ENCODE peak calls at places on chromosome 4, in four cellular contexts. I is HepG2, F is GM12878, K is endothelial cell of umbilical vein. Q is an unnamed sample.

GRCh38 chr4:12360391-12360790 is 931.7 kb upstream of the HS3ST1 start:
- DNase-seq in F (no peak), I (no peak), K (no peak), Q (no peak)

GRCh38 chr4:89837385-89837995 is 529 bp upstream of the SNCA start:
- DNase-seq in F (no peak), K (peak), I (no peak), Q (no peak)

GRCh38 chr4:169341490-169341889 is 70.7 kb upstream of the SH3RF1 start:
- DNase-seq in I (no peak), F (peak), K (no peak), Q (no peak)

GRCh38 chr4:56655627-56656345 is 25.3 kb downstream of the HOPX start:
- DNase-seq in F (no peak), K (peak), I (no peak), Q (no peak)

GRCh38 chr4:45102716-45103115 is 376.4 kb upstream of the GNPDA2 start:
- DNase-seq in K (no peak), I (no peak), F (no peak), Q (no peak)

GRCh38 chr4:147547314-147548056 is 66.6 kb downstream of the EDNRA start:
- DNase-seq in K (no peak), I (peak), F (no peak), Q (no peak)

GRCh38 chr4:86934147-86934771 is 552 bp upstream of the AFF1 start:
- DNase-seq in I (no peak), K (no peak), F (no peak), Q (peak)

GRCh38 chr4:74370912-74371311 is 6.0 kb downstream of the EREG start:
- DNase-seq in F (no peak), K (peak), I (peak), Q (peak)

GRCh38 chr4:147368948-147369347 is 111.9 kb upstream of the EDNRA start:
- DNase-seq in F (no peak), I (no peak), K (no peak), Q (no peak)

GRCh38 chr4:102345795-102346100 is 466 bp upstream of the SLC39A8 start:
- DNase-seq in I (no peak), K (no peak), F (no peak), Q (no peak)

GRCh38 chr4:156677136-156677535 is 294.5 kb downstream of the PDGFC start:
- DNase-seq in K (peak), F (no peak), I (peak), Q (peak)

GRCh38 chr4:144733566-144733965 is 87.6 kb downstream of the HHIP start:
- DNase-seq in K (no peak), I (no peak), F (no peak), Q (no peak)

GRCh38 chr4:107854326-107855030 is 29.7 kb downstream of the SGMS2 start:
- DNase-seq in K (no peak), I (no peak), F (no peak), Q (no peak)

GRCh38 chr4:46648088-46648744 is 258.3 kb upstream of the GABRA2 start:
- DNase-seq in K (no peak), I (peak), F (no peak), Q (peak)

GRCh38 chr4:163495900-163496299 is 1.4 kb downstream of the TMA16 start:
- DNase-seq in I (no peak), K (peak), F (peak), Q (peak)

GRCh38 chr4:111761531-111761930 is 383.7 kb upstream of the FAM241A start:
- DNase-seq in I (no peak), K (no peak), F (no peak), Q (no peak)

GRCh38 chr4:13126976-13127910 is 356.9 kb downstream of the RAB28 start:
- DNase-seq in I (no peak), F (no peak), K (no peak), Q (no peak)

GRCh38 chr4:14620567-14621138 is 381.6 kb upstream of the CPEB2 start:
- DNase-seq in I (no peak), F (no peak), K (no peak), Q (no peak)

GRCh38 chr4:108352664-108353308 is 184.1 kb upstream of the LEF1 start:
- DNase-seq in K (no peak), F (no peak), I (no peak), Q (no peak)

GRCh38 chr4:62256469-62256868 is 1056.3 kb downstream of the ADGRL3 start:
- DNase-seq in K (no peak), I (no peak), F (no peak), Q (no peak)

GRCh38 chr4:138390286-138390685 is 148.1 kb upstream of the SLC7A11 start:
- DNase-seq in F (no peak), K (no peak), I (no peak), Q (no peak)

GRCh38 chr4:52862605-52863236 is 604 bp downstream of the RASL11B start:
- DNase-seq in I (no peak), K (peak), F (no peak), Q (no peak)

GRCh38 chr4:142080960-142081359 is 444.6 kb downstream of the IL15 start:
- DNase-seq in K (no peak), F (no peak), I (no peak), Q (no peak)

GRCh38 chr4:154329268-154329858 is 162.2 kb downstream of the DCHS2 start:
- DNase-seq in F (no peak), K (no peak), I (peak), Q (peak)

GRCh38 chr4:10619220-10619619 is 65.3 kb downstream of the CLNK start:
- DNase-seq in I (no peak), K (peak), F (no peak), Q (no peak)

GRCh38 chr4:138400528-138400927 is 158.4 kb upstream of the SLC7A11 start:
- DNase-seq in K (no peak), F (no peak), I (no peak), Q (no peak)

GRCh38 chr4:67288964-67289363 is 256.3 kb downstream of the CENPC start:
- DNase-seq in F (no peak), K (no peak), I (peak), Q (peak)

GRCh38 chr4:83454626-83455025 is 997 bp downstream of the HELQ start:
- DNase-seq in F (no peak), I (no peak), K (no peak), Q (peak)

GRCh38 chr4:169311643-169312365 is 41.0 kb upstream of the SH3RF1 start:
- DNase-seq in K (peak), I (peak), F (peak), Q (peak)

GRCh38 chr4:180513076-180513475 is 1730.1 kb upstream of the TENM3 start:
- DNase-seq in F (no peak), K (no peak), I (no peak), Q (no peak)

GRCh38 chr4:142449771-142450373 is 396.2 kb downstream of the INPP4B start:
- DNase-seq in F (no peak), I (no peak), K (no peak), Q (no peak)

GRCh38 chr4:169615467-169616106 is 3.2 kb upstream of the NEK1 start:
- DNase-seq in I (no peak), F (no peak), K (no peak), Q (no peak)

DNA sequence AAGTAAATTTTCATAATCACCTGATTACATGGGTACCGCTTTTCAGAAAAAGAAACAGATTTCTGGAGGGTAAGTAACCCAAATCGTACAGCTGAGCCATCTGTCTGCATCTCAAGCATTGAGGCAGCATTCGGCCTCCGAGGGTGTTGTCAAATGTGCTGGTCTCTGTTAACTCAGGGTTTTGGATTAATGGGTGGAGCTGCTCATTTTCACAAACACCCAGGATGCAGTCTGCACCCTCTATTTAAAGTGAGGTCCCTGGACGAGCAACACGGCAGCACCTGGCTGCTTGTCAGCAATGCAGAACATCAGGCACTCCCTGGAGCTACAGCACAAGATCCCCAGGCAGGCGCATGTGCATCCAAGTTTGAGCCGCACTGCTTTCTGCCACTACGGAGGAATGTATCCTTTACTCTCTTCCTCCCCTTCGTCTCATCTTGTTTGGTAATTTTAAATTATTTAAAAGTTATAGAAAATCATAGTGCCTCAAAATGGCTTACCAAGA is 24.7 kb upstream of the NAP1L5 start:
- DNase-seq in K (no peak), I (no peak), F (no peak), Q (no peak)
- TF ChIP-seq MAX in K (no peak), I (no peak), F (no peak), Q (no peak)

DNA sequence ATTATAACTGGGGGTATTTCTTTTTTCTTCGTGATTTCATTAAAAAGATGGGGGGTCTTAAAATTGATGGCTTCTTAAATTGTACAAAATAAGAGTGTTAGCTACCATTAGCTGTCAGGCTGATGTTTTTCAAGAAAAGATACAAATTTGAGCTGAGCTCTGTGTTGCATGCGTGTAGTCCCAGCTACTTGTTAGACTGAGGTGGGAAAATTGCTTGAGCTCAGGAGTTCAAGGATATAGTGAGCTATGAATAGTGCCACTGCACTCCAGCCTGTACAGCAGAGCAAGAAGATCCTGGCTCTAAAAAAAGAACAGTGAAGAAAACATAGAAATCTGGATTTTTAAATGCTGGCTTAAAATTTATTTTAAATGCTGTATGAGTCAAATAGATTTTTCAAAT is 13.0 kb downstream of the USO1 start:
- DNase-seq in F (no peak), I (no peak), K (no peak), Q (no peak)
- TF ChIP-seq POLR2A in F (no peak), I (no peak), K (no peak), Q (no peak)

GRCh38 chr4:118995693-118996391 is 107.2 kb downstream of the SYNPO2 start:
- DNase-seq in I (no peak), F (no peak), K (no peak), Q (no peak)

GRCh38 chr4:118997601-118998000 is 108.9 kb downstream of the SYNPO2 start:
- DNase-seq in I (no peak), K (no peak), F (no peak), Q (no peak)

GRCh38 chr4:119005888-119006287 is 117.2 kb downstream of the SYNPO2 start:
- DNase-seq in F (no peak), K (no peak), I (no peak), Q (no peak)

GRCh38 chr4:118999919-119000318 is 111.3 kb downstream of the SYNPO2 start:
- DNase-seq in K (no peak), I (no peak), F (no peak), Q (no peak)

GRCh38 chr4:119000400-119000799 is 111.7 kb downstream of the SYNPO2 start:
- DNase-seq in I (no peak), K (no peak), F (no peak), Q (no peak)
- H3K4me3 ChIP-seq in I (no peak), K (no peak), F (no peak), Q (no peak)

GRCh38 chr4:40613456-40613855 is 16.2 kb downstream of the RBM47 start:
- DNase-seq in F (no peak), I (no peak), K (no peak), Q (no peak)

GRCh38 chr4:40612831-40613230 is 16.8 kb downstream of the RBM47 start:
- DNase-seq in K (no peak), F (no peak), I (no peak), Q (no peak)

GRCh38 chr4:40606239-40606767 is 23.4 kb downstream of the RBM47 start:
- DNase-seq in F (no peak), I (no peak), K (no peak), Q (no peak)

GRCh38 chr4:40607224-40607623 is 22.4 kb downstream of the RBM47 start:
- DNase-seq in F (no peak), I (no peak), K (no peak), Q (no peak)

DNA sequence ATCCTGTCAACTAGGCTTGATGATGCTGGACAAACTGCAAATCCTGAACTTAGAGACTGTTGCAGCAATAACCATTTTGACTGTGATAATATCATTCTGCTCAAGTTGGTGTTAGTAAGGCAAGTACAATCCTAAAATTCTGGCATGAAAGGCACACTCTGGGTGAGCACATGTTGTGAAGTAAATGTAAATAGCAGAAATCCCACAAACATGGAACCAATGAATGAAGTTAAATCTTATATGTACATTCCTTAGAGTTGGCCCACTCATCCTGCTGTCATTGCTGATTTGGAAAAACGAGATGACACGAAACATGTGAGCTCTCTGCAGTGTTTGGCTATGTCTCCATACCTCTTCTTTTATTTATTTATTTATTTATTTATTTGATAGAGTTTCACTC is 21.0 kb downstream of the RBM47 start:
- DNase-seq in K (no peak), F (no peak), I (no peak), Q (no peak)
- TF ChIP-seq MAX in K (no peak), F (no peak), I (no peak), Q (no peak)

GRCh38 chr4:1305261-1305711 is 15.6 kb downstream of the MAEA start:
- DNase-seq in K (no peak), F (no peak), I (peak), Q (no peak)
- TF ChIP-seq POLR2A in K (no peak), F (no peak), I (no peak), Q (no peak)

GRCh38 chr4:1055721-1056590 is 44.5 kb downstream of the FGFRL1 start:
- DNase-seq in I (no peak), F (no peak), K (no peak), Q (peak)
- H3K4me3 ChIP-seq in I (no peak), F (peak), K (no peak), Q (peak)

GRCh38 chr4:177064724-177065394 is 244.8 kb upstream of the NEIL3 start:
- DNase-seq in I (no peak), K (no peak), F (no peak), Q (peak)
- TF ChIP-seq MAX in I (no peak), K (no peak), F (no peak), Q (no peak)

GRCh38 chr4:84500386-84501196 is 1.5 kb upstream of the NKX6-1 start:
- DNase-seq in K (no peak), I (no peak), F (no peak), Q (no peak)

GRCh38 chr4:84501197-84501492 is 2.1 kb upstream of the NKX6-1 start:
- DNase-seq in F (no peak), K (no peak), I (no peak), Q (no peak)

GRCh38 chr4:84497835-84498202 is 1.3 kb downstream of the NKX6-1 start:
- DNase-seq in F (no peak), I (no peak), K (no peak), Q (no peak)

GRCh38 chr4:84498203-84499026 is 677 bp downstream of the NKX6-1 start:
- DNase-seq in F (no peak), K (peak), I (no peak), Q (peak)

GRCh38 chr4:84499065-84499982 is at the start of gene NKX6-1:
- DNase-seq in F (no peak), I (no peak), K (peak), Q (no peak)
- TF ChIP-seq POLR2A in F (no peak), I (no peak), K (no peak), Q (no peak)

GRCh38 chr4:7336067-7336569 is 98.6 kb downstream of the PSAPL1 start:
- DNase-seq in I (no peak), F (no peak), K (no peak), Q (no peak)
- H3K4me3 ChIP-seq in I (no peak), F (no peak), K (no peak), Q (no peak)

GRCh38 chr4:54228064-54228527 is 997 bp upstream of the PDGFRA start:
- DNase-seq in K (no peak), I (peak), F (no peak), Q (peak)
- TF ChIP-seq MAX in K (no peak), I (no peak), F (no peak), Q (no peak)